ENCODE peak calls at places on chromosome 21, in seven cellular contexts. W is activated T-cell treated with anti-CD3 and anti-CD28 coated beads, Interleukin-2, amount 50 U/mL, for 72 hours; I is hypothalamus; S is lower lobe of right lung; A is EL; B is mesenteric fat pad; M is NCI-H510A treated with DMSO at 0.1 percent for 48 hours. N is an unnamed sample.

GRCh38 chr21:32494946-32495703 is 82.6 kb downstream of the EVA1C start:
- DNase-seq in W (no peak), I (no peak), S (no peak), A (peak; percentile 81), B (peak; percentile 39), M (no peak), N (no peak)

GRCh38 chr21:46323227-46323709 is 402 bp downstream of the C21orf58 start:
- DNase-seq in W (no peak), I (no peak), S (no peak), A (no peak), B (no peak), M (no peak), N (no peak)

GRCh38 chr21:33403786-33404571 is 766 bp downstream of the IFNGR2 start:
- DNase-seq in W (peak; percentile 52), I (peak; percentile 15), S (peak; percentile 75), A (peak; percentile 50), B (no peak), M (peak; percentile 55), N (peak; percentile 16)

GRCh38 chr21:35159881-35160280 is 110.8 kb upstream of the RUNX1 start:
- DNase-seq in W (no peak), I (no peak), S (no peak), A (peak; percentile 81), B (no peak), M (no peak), N (no peak)

GRCh38 chr21:46110499-46111192 is 12.7 kb downstream of the COL6A2 start:
- DNase-seq in W (no peak), I (no peak), S (peak; percentile 59), A (no peak), B (peak; percentile 85), M (no peak), N (no peak)

GRCh38 chr21:44306926-44307687 is 7.3 kb downstream of the PFKL start:
- DNase-seq in W (no peak), I (no peak), S (no peak), A (no peak), B (no peak), M (no peak), N (no peak)

GRCh38 chr21:44727757-44728156 is 16.4 kb upstream of the TSPEAR start:
- DNase-seq in W (no peak), I (no peak), S (no peak), A (no peak), B (peak; percentile 68), M (no peak), N (no peak)

GRCh38 chr21:37435719-37436118 is 69.1 kb downstream of the DYRK1A start:
- DNase-seq in W (no peak), I (no peak), S (no peak), A (no peak), B (no peak), M (no peak), N (no peak)

GRCh38 chr21:28856588-28857250 is 136.0 kb downstream of the LTN1 start:
- DNase-seq in W (no peak), I (no peak), S (no peak), A (no peak), B (no peak), M (no peak), N (no peak)

GRCh38 chr21:26072891-26073615 is 97.5 kb downstream of the APP start:
- DNase-seq in W (no peak), I (no peak), S (no peak), A (peak; percentile 79), B (no peak), M (no peak), N (no peak)

GRCh38 chr21:35226960-35227741 is 178.0 kb upstream of the RUNX1 start:
- DNase-seq in W (peak; percentile 62), I (no peak), S (no peak), A (no peak), B (no peak), M (peak; percentile 92), N (peak; percentile 30)

GRCh38 chr21:29504751-29505321 is 206.1 kb downstream of the BACH1 start:
- DNase-seq in W (no peak), I (no peak), S (no peak), A (peak; percentile 67), B (no peak), M (no peak), N (no peak)

GRCh38 chr21:44381874-44382273 is 28.5 kb downstream of the TRPM2 start:
- DNase-seq in W (no peak), I (no peak), S (no peak), A (no peak), B (no peak), M (no peak), N (no peak)

GRCh38 chr21:33670076-33670475 is 27.8 kb downstream of the ITSN1 start:
- DNase-seq in W (no peak), I (no peak), S (no peak), A (peak; percentile 36), B (no peak), M (no peak), N (no peak)

GRCh38 chr21:40765771-40766170 is 81.2 kb downstream of the DSCAM start:
- DNase-seq in W (no peak), I (no peak), S (no peak), A (no peak), B (no peak), M (no peak), N (no peak)

GRCh38 chr21:14273736-14274538 is 58.0 kb downstream of the RBM11 start:
- DNase-seq in W (no peak), I (no peak), S (peak; percentile 83), A (no peak), B (peak; percentile 90), M (no peak), N (no peak)

GRCh38 chr21:27406297-27407009 is 439.6 kb upstream of the ADAMTS5 start:
- DNase-seq in W (no peak), I (no peak), S (no peak), A (peak; percentile 48), B (no peak), M (no peak), N (no peak)

GRCh38 chr21:43922949-43923348 is 57.9 kb downstream of the AGPAT3 start:
- DNase-seq in W (no peak), I (no peak), S (peak; percentile 23), A (no peak), B (no peak), M (no peak), N (no peak)

GRCh38 chr21:46190491-46191131 is 6.4 kb upstream of the SPATC1L start:
- DNase-seq in W (no peak), I (no peak), S (no peak), A (no peak), B (no peak), M (no peak), N (no peak)

GRCh38 chr21:31137951-31138350 is 99.7 kb upstream of the KRTAP19-8 start:
- DNase-seq in W (no peak), I (no peak), S (no peak), A (no peak), B (no peak), M (no peak), N (no peak)

GRCh38 chr21:45533731-45534571 is 8.3 kb downstream of the SLC19A1 start:
- DNase-seq in W (no peak), I (no peak), S (peak; percentile 39), A (no peak), B (peak; percentile 76), M (no peak), N (no peak)

GRCh38 chr21:21232320-21232719 is 234.1 kb downstream of the NCAM2 start:
- DNase-seq in W (no peak), I (no peak), S (no peak), A (peak; percentile 36), B (no peak), M (no peak), N (no peak)

GRCh38 chr21:41973861-41974751 is 20.3 kb upstream of the C2CD2 start:
- DNase-seq in W (no peak), I (no peak), S (no peak), A (peak; percentile 29), B (peak; percentile 82), M (peak; percentile 5), N (no peak)

GRCh38 chr21:45264919-45265515 is 22.7 kb downstream of the POFUT2 start:
- DNase-seq in W (no peak), I (no peak), S (no peak), A (no peak), B (peak; percentile 87), M (no peak), N (no peak)

GRCh38 chr21:38346286-38346685 is 89.5 kb downstream of the KCNJ15 start:
- DNase-seq in W (no peak), I (no peak), S (no peak), A (no peak), B (no peak), M (peak; percentile 60), N (no peak)

GRCh38 chr21:41250519-41250918 is 66.1 kb upstream of the FAM3B start:
- DNase-seq in W (no peak), I (no peak), S (no peak), A (no peak), B (no peak), M (no peak), N (no peak)

GRCh38 chr21:42061866-42062542 is 9.1 kb upstream of the UMODL1 start:
- DNase-seq in W (peak; percentile 67), I (no peak), S (no peak), A (no peak), B (no peak), M (peak; percentile 45), N (peak; percentile 78)

GRCh38 chr21:38898422-38899098 is 92.8 kb downstream of the ETS2 start:
- DNase-seq in W (no peak), I (no peak), S (no peak), A (no peak), B (no peak), M (no peak), N (no peak)

GRCh38 chr21:27070881-27071670 is 104.2 kb upstream of the ADAMTS5 start:
- DNase-seq in W (no peak), I (no peak), S (no peak), A (no peak), B (no peak), M (no peak), N (no peak)

N was measured in effector CD4-positive, alpha-beta T cell.